ENCODE peak calls at places on chromosome 16, in four cellular contexts. U is left cardiac atrium; X is fibroblast of villous mesenchyme; T is activated CD8-positive, alpha-beta memory T cell treated with anti-CD3 and anti-CD28 coated beads for 48 hours. E is an unnamed sample.
A peak's percentile ranks its signal among the peaks of the same experiment; 100 is the strongest.

GRCh38 chr16:49608095-49608494 is 234.5 kb downstream of the C16orf78 start:
- DNase-seq in U (no peak), T (no peak), X (no peak), E (no peak)

GRCh38 chr16:59964232-59964924 is 1230.3 kb upstream of the GOT2 start:
- DNase-seq in T (no peak), U (no peak), X (no peak), E (no peak)

GRCh38 chr16:71622088-71622487 is 3.9 kb upstream of the MARVELD3 start:
- DNase-seq in T (no peak), U (no peak), X (no peak), E (no peak)

GRCh38 chr16:86718118-86718517 is 139.8 kb downstream of the FOXL1 start:
- DNase-seq in U (no peak), T (no peak), X (no peak), E (peak; percentile 33)

GRCh38 chr16:3549906-3550305 is 27.3 kb downstream of the NLRC3 start:
- DNase-seq in T (no peak), X (no peak), U (no peak), E (no peak)

GRCh38 chr16:46885960-46886763 is 2.0 kb downstream of the GPT2 start:
- DNase-seq in X (peak; percentile 85), U (peak; percentile 47), T (no peak), E (peak; percentile 45)

GRCh38 chr16:58032710-58033293 is 7.2 kb downstream of the MMP15 start:
- DNase-seq in U (peak; percentile 65), X (no peak), T (no peak), E (peak; percentile 94)

GRCh38 chr16:30748634-30749445 is 615 bp downstream of the PHKG2 start:
- DNase-seq in T (no peak), X (peak; percentile 44), U (peak; percentile 68), E (no peak)

GRCh38 chr16:80346160-80346632 is 194.6 kb upstream of the DYNLRB2 start:
- DNase-seq in T (no peak), U (no peak), X (no peak), E (no peak)

GRCh38 chr16:86576591-86577313 is 1.6 kb upstream of the FOXL1 start:
- DNase-seq in U (no peak), T (no peak), X (peak; percentile 28), E (no peak)

GRCh38 chr16:4538067-4538385 is 547 bp downstream of the CDIP1 start:
- DNase-seq in T (no peak), X (no peak), U (no peak), E (no peak)

GRCh38 chr16:88936008-88936912 is 40.7 kb downstream of the CBFA2T3 start:
- DNase-seq in U (no peak), T (no peak), X (peak; percentile 24), E (peak; percentile 50)

GRCh38 chr16:82055728-82056549 is 20.9 kb downstream of the HSD17B2 start:
- DNase-seq in T (no peak), U (no peak), X (peak; percentile 55), E (no peak)

GRCh38 chr16:28596840-28597691 is at the start of gene SULT1A2:
- DNase-seq in X (no peak), T (no peak), U (peak; percentile 58), E (no peak)

GRCh38 chr16:66918803-66919568 is at the start of gene CDH16:
- DNase-seq in U (no peak), T (no peak), X (no peak), E (no peak)

GRCh38 chr16:13999895-14000425 is 71.2 kb upstream of the MRTFB start:
- DNase-seq in T (no peak), U (peak; percentile 52), X (no peak), E (no peak)

GRCh38 chr16:53147500-53148065 is 92.8 kb downstream of the CHD9 start:
- DNase-seq in T (no peak), X (no peak), U (no peak), E (no peak)

GRCh38 chr16:85162478-85163277 is 50.4 kb upstream of the CIBAR2 start:
- DNase-seq in X (peak; percentile 88), T (no peak), U (peak; percentile 75), E (peak; percentile 60)

GRCh38 chr16:65916995-65917394 is 449.5 kb upstream of the CDH5 start:
- DNase-seq in T (no peak), X (no peak), U (no peak), E (no peak)

GRCh38 chr16:57045694-57046381 is 46.5 kb upstream of the CPNE2 start:
- DNase-seq in X (peak; percentile 68), U (peak; percentile 76), T (no peak), E (peak; percentile 85)

GRCh38 chr16:80447263-80447662 is 93.5 kb upstream of the DYNLRB2 start:
- DNase-seq in U (no peak), X (no peak), T (no peak), E (no peak)

GRCh38 chr16:73143681-73144370 is 95.9 kb upstream of the ZFHX3 start:
- DNase-seq in T (no peak), X (peak; percentile 52), U (no peak), E (no peak)

GRCh38 chr16:85302018-85302847 is 190.0 kb upstream of the CIBAR2 start:
- DNase-seq in T (no peak), U (no peak), X (peak; percentile 70), E (no peak)

GRCh38 chr16:20242568-20243240 is 84.6 kb downstream of the GP2 start:
- DNase-seq in T (no peak), X (no peak), U (no peak), E (no peak)

GRCh38 chr16:89038811-89039735 is 54.6 kb upstream of the ACSF3 start:
- DNase-seq in U (no peak), T (no peak), X (no peak), E (no peak)

GRCh38 chr16:89401641-89402445 is 88.5 kb downstream of the ANKRD11 start:
- DNase-seq in U (no peak), T (no peak), X (peak; percentile 87), E (peak; percentile 38)

GRCh38 chr16:14372471-14372870 is 257.6 kb downstream of the PARN start:
- DNase-seq in X (no peak), U (no peak), T (no peak), E (no peak)

E was measured in testis.